ENCODE peak calls at places on chromosomes 16 and 17, in seven cellular contexts. P is tibial nerve; G is thyroid gland; D is cardiac muscle cell; C is effector memory CD4-positive, alpha-beta T cell; S is suprapubic skin; B is CD8-positive, alpha-beta T cell. L is an unnamed sample.
A peak's percentile ranks its signal among the peaks of the same experiment; 100 is the strongest.

GRCh38 chr17:39808409-39808997 is 55.6 kb downstream of the IKZF3 start:
- DNase-seq in P (no peak), G (no peak), D (no peak), C (no peak), S (no peak), B (no peak), L (no peak)

GRCh38 chr17:18262111-18262510 is 1.6 kb downstream of the MIEF2 start:
- DNase-seq in P (no peak), G (peak; percentile 17), D (no peak), C (no peak), S (no peak), B (no peak), L (no peak)

GRCh38 chr16:76292218-76292617 is 15.0 kb downstream of the CNTNAP4 start:
- DNase-seq in P (no peak), G (no peak), D (no peak), C (no peak), S (no peak), B (no peak), L (no peak)

GRCh38 chr16:89556750-89557149 is 3.7 kb upstream of the RPL13 start:
- DNase-seq in P (no peak), G (no peak), D (no peak), C (no peak), S (no peak), B (no peak), L (no peak)

GRCh38 chr17:7043544-7044268 is at the start of gene SLC16A11:
- DNase-seq in P (no peak), G (peak; percentile 75), D (no peak), C (no peak), S (no peak), B (peak; percentile 34), L (no peak)

GRCh38 chr17:58498177-58498828 is 10.1 kb upstream of the HSF5 start:
- DNase-seq in P (no peak), G (no peak), D (no peak), C (no peak), S (no peak), B (no peak), L (no peak)

GRCh38 chr17:67245694-67246397 is 850 bp upstream of the HELZ start:
- DNase-seq in P (no peak), G (peak; percentile 34), D (peak; percentile 79), C (peak; percentile 45), S (no peak), B (peak; percentile 46), L (no peak)

GRCh38 chr16:81524382-81524781 is 79.8 kb downstream of the CMIP start:
- DNase-seq in P (no peak), G (no peak), D (no peak), C (peak; percentile 68), S (no peak), B (peak; percentile 65), L (no peak)

GRCh38 chr17:73547790-73548189 is 96.5 kb downstream of the SDK2 start:
- DNase-seq in P (no peak), G (no peak), D (no peak), C (no peak), S (no peak), B (no peak), L (no peak)

GRCh38 chr16:56295739-56296527 is 104.6 kb downstream of the GNAO1 start:
- DNase-seq in P (no peak), G (no peak), D (peak; percentile 30), C (no peak), S (no peak), B (no peak), L (no peak)

GRCh38 chr17:47897561-47897960 is 1.5 kb downstream of the SP2 start:
- DNase-seq in P (no peak), G (no peak), D (no peak), C (no peak), S (no peak), B (no peak), L (no peak)
- H3K4me3 ChIP-seq in P (peak overlapping the region; percentile 97), G (no peak overlapping the region), D (peak overlapping the region; percentile 78), C (no peak overlapping the region), S (peak overlapping the region; percentile 77), B (no peak overlapping the region), L (peak overlapping the region; percentile 82)

DNA sequence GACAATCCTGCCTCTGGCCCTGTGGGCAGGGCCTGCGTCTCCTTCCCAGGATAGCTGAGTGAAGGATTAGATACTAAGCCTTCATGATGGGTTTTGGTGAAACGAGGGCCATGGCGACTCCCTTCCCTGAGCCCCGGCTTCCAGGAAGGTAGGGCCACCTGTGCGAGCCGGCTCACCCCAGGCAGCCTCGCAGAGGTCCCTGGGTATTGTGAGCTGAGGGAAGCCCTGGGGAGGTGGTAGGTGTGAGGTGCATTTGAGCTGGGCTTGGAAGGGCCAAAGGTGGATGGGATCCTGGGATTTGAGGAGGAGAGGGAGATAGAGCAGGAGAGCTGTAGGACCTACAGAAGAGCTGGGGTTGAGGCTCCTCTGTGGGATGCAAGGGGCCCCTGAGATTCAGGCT is 6.5 kb upstream of the P2RX1 start:
- DNase-seq in P (no peak), G (no peak), D (no peak), C (no peak), S (no peak), B (no peak), L (no peak)
- H3K27ac ChIP-seq in P (no peak overlapping the region), G (no peak overlapping the region), D (no peak overlapping the region), C (no peak overlapping the region), S (no peak overlapping the region), B (no peak overlapping the region), L (no peak overlapping the region)

DNA sequence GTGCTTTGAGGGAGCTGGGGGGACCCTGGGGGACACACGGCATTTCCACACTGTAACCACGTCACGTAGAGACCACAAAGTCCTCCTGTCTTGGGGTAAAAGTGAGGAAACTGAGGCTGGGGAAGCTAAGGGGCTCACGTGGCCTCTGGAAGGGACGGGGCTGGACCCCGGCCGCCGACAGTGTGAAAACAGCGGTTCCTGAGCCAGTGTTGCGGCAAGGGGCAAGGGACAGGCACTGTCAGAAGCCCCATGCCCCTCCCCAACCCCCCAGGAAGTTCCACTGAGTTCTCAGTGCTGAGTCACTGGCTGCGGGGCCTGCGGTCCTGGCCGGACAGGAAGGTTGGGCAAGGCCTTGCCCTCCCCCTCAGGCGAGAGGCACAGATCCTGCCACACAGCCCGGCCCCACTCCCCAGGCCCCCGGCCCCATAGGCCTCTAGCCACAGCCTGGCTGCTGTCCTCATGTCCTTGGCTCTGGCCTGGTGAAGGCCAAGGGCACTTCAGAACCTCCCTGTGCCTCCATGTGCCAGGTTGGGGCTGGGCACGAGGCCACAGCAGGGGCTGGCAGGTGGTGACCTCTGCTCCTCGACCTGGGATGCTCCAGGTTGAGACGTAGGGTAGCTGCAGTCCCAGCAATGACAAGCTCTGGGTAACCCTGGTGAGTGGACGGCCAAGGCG is 5.0 kb upstream of the CCDC57 start:
- DNase-seq in P (no peak), G (no peak), D (no peak), C (no peak), S (peak; percentile 72), B (no peak), L (no peak)
- H3K4me3 ChIP-seq in P (no peak overlapping the region), G (no peak overlapping the region), D (no peak overlapping the region), C (no peak overlapping the region), S (no peak overlapping the region), B (no peak overlapping the region), L (no peak overlapping the region)

GRCh38 chr17:8122923-8123694 is 797 bp downstream of the HES7 start:
- DNase-seq in P (peak; percentile 13), G (peak; percentile 55), D (peak; percentile 38), C (no peak), S (no peak), B (peak; percentile 41), L (no peak)

GRCh38 chr17:8123695-8124349 is at the start of gene HES7:
- DNase-seq in P (peak; percentile 44), G (peak; percentile 36), D (peak; percentile 50), C (no peak), S (peak; percentile 80), B (peak; percentile 16), L (no peak)

GRCh38 chr17:8121531-8122390 is 2.1 kb downstream of the HES7 start:
- DNase-seq in P (peak; percentile 22), G (peak; percentile 68), D (peak; percentile 93), C (no peak), S (no peak), B (peak; percentile 49), L (no peak)

GRCh38 chr17:8120520-8121443 is 2.5 kb upstream of the ALOXE3 start:
- DNase-seq in P (peak; percentile 41), G (peak; percentile 63), D (peak; percentile 76), C (peak; percentile 44), S (peak; percentile 82), B (peak; percentile 65), L (no peak)

GRCh38 chr17:8122391-8122922 is 1.4 kb downstream of the HES7 start:
- DNase-seq in P (peak; percentile 43), G (no peak), D (peak; percentile 18), C (no peak), S (no peak), B (no peak), L (no peak)
- H3K27ac ChIP-seq in P (peak overlapping the region; percentile 16), G (peak overlapping the region; percentile 63), D (no peak overlapping the region), C (no peak overlapping the region), S (no peak overlapping the region), B (no peak overlapping the region), L (peak overlapping the region; percentile 44)

DNA sequence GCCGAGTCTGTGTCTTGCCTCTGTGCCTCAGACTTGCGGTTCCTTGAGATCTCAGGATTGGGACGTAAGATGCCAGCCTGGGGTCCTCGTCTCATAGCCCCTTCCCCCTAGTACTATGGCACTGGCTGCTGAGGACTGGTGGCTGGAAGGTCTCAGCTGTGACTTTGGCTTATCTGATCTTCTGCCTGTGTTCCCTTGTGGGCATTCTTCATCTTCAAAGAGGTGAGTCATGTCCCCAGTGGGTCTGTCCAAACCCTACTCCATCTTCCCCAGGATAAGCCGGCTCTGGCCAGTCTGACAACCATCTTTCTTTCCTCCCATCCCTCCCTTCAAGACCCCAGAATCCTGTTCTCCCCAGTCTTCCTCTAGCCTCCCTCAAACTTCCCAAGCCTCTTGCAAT is 3.6 kb downstream of the CD19 start:
- DNase-seq in P (no peak), G (no peak), D (no peak), C (no peak), S (no peak), B (no peak), L (no peak)
- H3K4me3 ChIP-seq in P (no peak overlapping the region), G (no peak overlapping the region), D (no peak overlapping the region), C (no peak overlapping the region), S (no peak overlapping the region), B (no peak overlapping the region), L (no peak overlapping the region)

DNA sequence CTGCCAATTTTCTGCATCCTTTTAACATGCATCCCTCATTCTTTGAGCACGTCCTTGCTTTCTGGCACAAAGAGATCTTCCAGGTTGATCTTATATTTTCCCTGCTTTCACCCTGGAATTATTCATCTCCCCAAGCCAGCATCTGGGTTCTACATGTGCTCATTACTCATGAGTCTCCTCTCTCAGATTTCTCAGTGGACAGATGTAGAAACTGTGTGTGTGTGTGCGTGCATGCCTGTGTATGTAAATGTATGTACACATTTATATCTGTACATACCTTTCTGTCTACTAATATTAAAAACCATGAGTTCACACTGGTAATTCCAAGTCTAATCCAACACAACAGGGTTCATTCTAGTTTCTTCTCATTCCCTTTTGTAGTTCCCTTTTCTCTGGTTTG is 41.9 kb upstream of the NSRP1 start:
- DNase-seq in P (no peak), G (no peak), D (no peak), C (no peak), S (no peak), B (no peak), L (no peak)
- H3K27ac ChIP-seq in P (no peak overlapping the region), G (no peak overlapping the region), D (no peak overlapping the region), C (no peak overlapping the region), S (no peak overlapping the region), B (no peak overlapping the region), L (no peak overlapping the region)

GRCh38 chr17:57044976-57045867 is 39.8 kb upstream of the AKAP1 start:
- DNase-seq in P (no peak), G (no peak), D (no peak), C (no peak), S (no peak), B (no peak), L (no peak)
- H3K4me3 ChIP-seq in P (peak overlapping the region; percentile 40), G (peak overlapping the region; percentile 15), D (no peak overlapping the region), C (peak overlapping the region; percentile 43), S (peak overlapping the region; percentile 41), B (peak overlapping the region; percentile 49), L (no peak overlapping the region)